ENCODE peak calls at places on chromosomes 5 and 9, in six cellular contexts. One of them, this sample, is unnamed.

GRCh38 chr5:59637878-59638580 is 255.5 kb downstream of the PDE4D start:
- DNase-seq in esophagus squamous epithelium: no peak
- DNase-seq in activated CD8-positive, alpha-beta T cell treated with anti-CD3 and anti-CD28 coated beads for 36 hours: no peak
- DNase-seq in psoas muscle: no peak
- DNase-seq in GM12865: no peak
- DNase-seq in sigmoid colon: no peak
- DNase-seq in this sample: no peak

GRCh38 chr5:137706841-137707240 is 29.0 kb downstream of the KLHL3 start:
- DNase-seq in activated CD8-positive, alpha-beta T cell treated with anti-CD3 and anti-CD28 coated beads for 36 hours: no peak
- DNase-seq in sigmoid colon: no peak
- DNase-seq in esophagus squamous epithelium: no peak
- DNase-seq in GM12865: no peak
- DNase-seq in psoas muscle: no peak
- DNase-seq in this sample: no peak

GRCh38 chr9:9820411-9820810 is 792.4 kb downstream of the PTPRD start:
- DNase-seq in psoas muscle: no peak
- DNase-seq in sigmoid colon: no peak
- DNase-seq in esophagus squamous epithelium: no peak
- DNase-seq in activated CD8-positive, alpha-beta T cell treated with anti-CD3 and anti-CD28 coated beads for 36 hours: no peak
- DNase-seq in GM12865: no peak
- DNase-seq in this sample: no peak

GRCh38 chr9:88378317-88378716 is 9.9 kb upstream of the SPIN1 start:
- DNase-seq in psoas muscle: no peak
- DNase-seq in GM12865: no peak
- DNase-seq in sigmoid colon: no peak
- DNase-seq in activated CD8-positive, alpha-beta T cell treated with anti-CD3 and anti-CD28 coated beads for 36 hours: no peak
- DNase-seq in esophagus squamous epithelium: no peak
- DNase-seq in this sample: no peak

GRCh38 chr9:3992924-3993323 is 306.9 kb downstream of the GLIS3 start:
- DNase-seq in esophagus squamous epithelium: no peak
- DNase-seq in sigmoid colon: no peak
- DNase-seq in psoas muscle: no peak
- DNase-seq in GM12865: peak
- DNase-seq in activated CD8-positive, alpha-beta T cell treated with anti-CD3 and anti-CD28 coated beads for 36 hours: no peak
- DNase-seq in this sample: no peak

GRCh38 chr9:83312543-83312942 is 225.7 kb downstream of the FRMD3 start:
- DNase-seq in esophagus squamous epithelium: no peak
- DNase-seq in activated CD8-positive, alpha-beta T cell treated with anti-CD3 and anti-CD28 coated beads for 36 hours: no peak
- DNase-seq in psoas muscle: no peak
- DNase-seq in GM12865: no peak
- DNase-seq in sigmoid colon: no peak
- DNase-seq in this sample: no peak

GRCh38 chr5:65262590-65263189 is 219.0 kb downstream of the ADAMTS6 start:
- DNase-seq in esophagus squamous epithelium: no peak
- DNase-seq in sigmoid colon: no peak
- DNase-seq in activated CD8-positive, alpha-beta T cell treated with anti-CD3 and anti-CD28 coated beads for 36 hours: no peak
- DNase-seq in psoas muscle: no peak
- DNase-seq in GM12865: no peak
- DNase-seq in this sample: no peak

GRCh38 chr5:86865396-86865795 is 247.7 kb downstream of the COX7C start:
- DNase-seq in psoas muscle: no peak
- DNase-seq in activated CD8-positive, alpha-beta T cell treated with anti-CD3 and anti-CD28 coated beads for 36 hours: no peak
- DNase-seq in esophagus squamous epithelium: no peak
- DNase-seq in sigmoid colon: no peak
- DNase-seq in GM12865: no peak
- DNase-seq in this sample: no peak

GRCh38 chr5:157026789-157027424 is 32.0 kb downstream of the HAVCR1 start:
- DNase-seq in GM12865: peak
- DNase-seq in activated CD8-positive, alpha-beta T cell treated with anti-CD3 and anti-CD28 coated beads for 36 hours: peak
- DNase-seq in esophagus squamous epithelium: no peak
- DNase-seq in psoas muscle: no peak
- DNase-seq in sigmoid colon: no peak
- DNase-seq in this sample: no peak

GRCh38 chr5:11797132-11797531 is 107.1 kb downstream of the CTNND2 start:
- DNase-seq in psoas muscle: no peak
- DNase-seq in esophagus squamous epithelium: no peak
- DNase-seq in GM12865: no peak
- DNase-seq in activated CD8-positive, alpha-beta T cell treated with anti-CD3 and anti-CD28 coated beads for 36 hours: no peak
- DNase-seq in sigmoid colon: no peak
- DNase-seq in this sample: no peak

GRCh38 chr5:83378624-83379259 is 92.8 kb upstream of the VCAN start:
- DNase-seq in esophagus squamous epithelium: no peak
- DNase-seq in psoas muscle: no peak
- DNase-seq in GM12865: no peak
- DNase-seq in activated CD8-positive, alpha-beta T cell treated with anti-CD3 and anti-CD28 coated beads for 36 hours: no peak
- DNase-seq in sigmoid colon: no peak
- DNase-seq in this sample: no peak

GRCh38 chr5:67305913-67306710 is 109.5 kb upstream of the CD180 start:
- DNase-seq in esophagus squamous epithelium: no peak
- DNase-seq in activated CD8-positive, alpha-beta T cell treated with anti-CD3 and anti-CD28 coated beads for 36 hours: no peak
- DNase-seq in sigmoid colon: no peak
- DNase-seq in GM12865: peak
- DNase-seq in psoas muscle: no peak
- DNase-seq in this sample: no peak

GRCh38 chr5:31504520-31504919 is 27.4 kb downstream of the DROSHA start:
- DNase-seq in activated CD8-positive, alpha-beta T cell treated with anti-CD3 and anti-CD28 coated beads for 36 hours: no peak
- DNase-seq in psoas muscle: no peak
- DNase-seq in GM12865: no peak
- DNase-seq in esophagus squamous epithelium: no peak
- DNase-seq in sigmoid colon: no peak
- DNase-seq in this sample: no peak

GRCh38 chr5:113166710-113167366 is 190.2 kb downstream of the DCP2 start:
- DNase-seq in GM12865: no peak
- DNase-seq in activated CD8-positive, alpha-beta T cell treated with anti-CD3 and anti-CD28 coated beads for 36 hours: no peak
- DNase-seq in psoas muscle: no peak
- DNase-seq in esophagus squamous epithelium: no peak
- DNase-seq in sigmoid colon: no peak
- DNase-seq in this sample: no peak

GRCh38 chr5:135263022-135263668 is 135.9 kb downstream of the MACROH2A1 start:
- DNase-seq in GM12865: no peak
- DNase-seq in esophagus squamous epithelium: no peak
- DNase-seq in psoas muscle: peak
- DNase-seq in activated CD8-positive, alpha-beta T cell treated with anti-CD3 and anti-CD28 coated beads for 36 hours: no peak
- DNase-seq in sigmoid colon: no peak
- DNase-seq in this sample: no peak

GRCh38 chr9:130266236-130267098 is 907 bp downstream of the HMCN2 start:
- DNase-seq in activated CD8-positive, alpha-beta T cell treated with anti-CD3 and anti-CD28 coated beads for 36 hours: no peak
- DNase-seq in sigmoid colon: peak
- DNase-seq in GM12865: no peak
- DNase-seq in esophagus squamous epithelium: no peak
- DNase-seq in psoas muscle: no peak
- DNase-seq in this sample: peak

GRCh38 chr5:61280205-61280604 is 51.9 kb upstream of the ZSWIM6 start:
- DNase-seq in esophagus squamous epithelium: no peak
- DNase-seq in activated CD8-positive, alpha-beta T cell treated with anti-CD3 and anti-CD28 coated beads for 36 hours: peak
- DNase-seq in sigmoid colon: no peak
- DNase-seq in psoas muscle: no peak
- DNase-seq in GM12865: peak
- DNase-seq in this sample: no peak

GRCh38 chr5:173338380-173339015 is 10.3 kb upstream of the STC2 start:
- DNase-seq in esophagus squamous epithelium: no peak
- DNase-seq in psoas muscle: no peak
- DNase-seq in GM12865: no peak
- DNase-seq in activated CD8-positive, alpha-beta T cell treated with anti-CD3 and anti-CD28 coated beads for 36 hours: no peak
- DNase-seq in sigmoid colon: no peak
- DNase-seq in this sample: no peak

GRCh38 chr5:128271859-128272446 is 188.4 kb downstream of the SLC12A2 start:
- DNase-seq in activated CD8-positive, alpha-beta T cell treated with anti-CD3 and anti-CD28 coated beads for 36 hours: no peak
- DNase-seq in sigmoid colon: no peak
- DNase-seq in GM12865: peak
- DNase-seq in psoas muscle: no peak
- DNase-seq in esophagus squamous epithelium: no peak
- DNase-seq in this sample: no peak

GRCh38 chr9:117815315-117815714 is 111.1 kb downstream of the TLR4 start:
- DNase-seq in GM12865: peak
- DNase-seq in activated CD8-positive, alpha-beta T cell treated with anti-CD3 and anti-CD28 coated beads for 36 hours: peak
- DNase-seq in esophagus squamous epithelium: no peak
- DNase-seq in sigmoid colon: no peak
- DNase-seq in psoas muscle: no peak
- DNase-seq in this sample: no peak

GRCh38 chr9:133485531-133486260 is 6.8 kb upstream of the SLC2A6 start:
- DNase-seq in esophagus squamous epithelium: no peak
- DNase-seq in GM12865: peak
- DNase-seq in sigmoid colon: no peak
- DNase-seq in psoas muscle: peak
- DNase-seq in activated CD8-positive, alpha-beta T cell treated with anti-CD3 and anti-CD28 coated beads for 36 hours: peak
- DNase-seq in this sample: peak

GRCh38 chr5:88172847-88173758 is 95.5 kb downstream of the TMEM161B start:
- DNase-seq in psoas muscle: no peak
- DNase-seq in esophagus squamous epithelium: no peak
- DNase-seq in sigmoid colon: no peak
- DNase-seq in activated CD8-positive, alpha-beta T cell treated with anti-CD3 and anti-CD28 coated beads for 36 hours: no peak
- DNase-seq in GM12865: peak
- DNase-seq in this sample: no peak

GRCh38 chr5:124477002-124477546 is 269.4 kb downstream of the ZNF608 start:
- DNase-seq in sigmoid colon: peak
- DNase-seq in activated CD8-positive, alpha-beta T cell treated with anti-CD3 and anti-CD28 coated beads for 36 hours: no peak
- DNase-seq in esophagus squamous epithelium: no peak
- DNase-seq in GM12865: no peak
- DNase-seq in psoas muscle: no peak
- DNase-seq in this sample: no peak

GRCh38 chr9:123611228-123611627 is 255.2 kb downstream of the CRB2 start:
- DNase-seq in sigmoid colon: no peak
- DNase-seq in esophagus squamous epithelium: no peak
- DNase-seq in GM12865: no peak
- DNase-seq in psoas muscle: no peak
- DNase-seq in activated CD8-positive, alpha-beta T cell treated with anti-CD3 and anti-CD28 coated beads for 36 hours: no peak
- DNase-seq in this sample: no peak

GRCh38 chr5:118937393-118938061 is 50.8 kb downstream of the DTWD2 start:
- DNase-seq in activated CD8-positive, alpha-beta T cell treated with anti-CD3 and anti-CD28 coated beads for 36 hours: no peak
- DNase-seq in esophagus squamous epithelium: no peak
- DNase-seq in sigmoid colon: no peak
- DNase-seq in GM12865: no peak
- DNase-seq in psoas muscle: no peak
- DNase-seq in this sample: no peak

GRCh38 chr5:149069711-149070110 is 6.8 kb upstream of the SH3TC2 start:
- DNase-seq in sigmoid colon: no peak
- DNase-seq in activated CD8-positive, alpha-beta T cell treated with anti-CD3 and anti-CD28 coated beads for 36 hours: no peak
- DNase-seq in GM12865: no peak
- DNase-seq in esophagus squamous epithelium: no peak
- DNase-seq in psoas muscle: no peak
- DNase-seq in this sample: no peak

GRCh38 chr5:157541452-157542118 is 34.0 kb downstream of the ADAM19 start:
- DNase-seq in sigmoid colon: no peak
- DNase-seq in psoas muscle: no peak
- DNase-seq in GM12865: peak
- DNase-seq in esophagus squamous epithelium: no peak
- DNase-seq in activated CD8-positive, alpha-beta T cell treated with anti-CD3 and anti-CD28 coated beads for 36 hours: peak
- DNase-seq in this sample: no peak

GRCh38 chr9:99964336-99964735 is 57.9 kb downstream of the STX17 start:
- DNase-seq in sigmoid colon: no peak
- DNase-seq in psoas muscle: no peak
- DNase-seq in activated CD8-positive, alpha-beta T cell treated with anti-CD3 and anti-CD28 coated beads for 36 hours: no peak
- DNase-seq in esophagus squamous epithelium: no peak
- DNase-seq in GM12865: no peak
- DNase-seq in this sample: no peak

GRCh38 chr5:112776301-112776856 is 38.7 kb downstream of the APC start:
- DNase-seq in esophagus squamous epithelium: no peak
- DNase-seq in activated CD8-positive, alpha-beta T cell treated with anti-CD3 and anti-CD28 coated beads for 36 hours: no peak
- DNase-seq in psoas muscle: no peak
- DNase-seq in sigmoid colon: no peak
- DNase-seq in GM12865: no peak
- DNase-seq in this sample: no peak

GRCh38 chr5:80781356-80781755 is 126.6 kb upstream of the DHFR start:
- DNase-seq in esophagus squamous epithelium: no peak
- DNase-seq in psoas muscle: no peak
- DNase-seq in GM12865: no peak
- DNase-seq in activated CD8-positive, alpha-beta T cell treated with anti-CD3 and anti-CD28 coated beads for 36 hours: no peak
- DNase-seq in sigmoid colon: no peak
- DNase-seq in this sample: no peak

GRCh38 chr5:134411546-134412266 is at the start of gene CDKN2AIPNL:
- DNase-seq in GM12865: peak
- DNase-seq in sigmoid colon: peak
- DNase-seq in activated CD8-positive, alpha-beta T cell treated with anti-CD3 and anti-CD28 coated beads for 36 hours: peak
- DNase-seq in psoas muscle: peak
- DNase-seq in esophagus squamous epithelium: peak
- DNase-seq in this sample: peak

GRCh38 chr5:115069087-115069968 is 100.4 kb downstream of the TRIM36 start:
- DNase-seq in psoas muscle: no peak
- DNase-seq in sigmoid colon: no peak
- DNase-seq in activated CD8-positive, alpha-beta T cell treated with anti-CD3 and anti-CD28 coated beads for 36 hours: peak
- DNase-seq in esophagus squamous epithelium: no peak
- DNase-seq in GM12865: peak
- DNase-seq in this sample: no peak
- TF ChIP-seq CTCF in psoas muscle: peak
- TF ChIP-seq CTCF in sigmoid colon: no peak
- TF ChIP-seq CTCF in activated CD8-positive, alpha-beta T cell treated with anti-CD3 and anti-CD28 coated beads for 36 hours: peak
- TF ChIP-seq CTCF in esophagus squamous epithelium: no peak
- TF ChIP-seq CTCF in GM12865: peak
- TF ChIP-seq CTCF in this sample: peak

DNA sequence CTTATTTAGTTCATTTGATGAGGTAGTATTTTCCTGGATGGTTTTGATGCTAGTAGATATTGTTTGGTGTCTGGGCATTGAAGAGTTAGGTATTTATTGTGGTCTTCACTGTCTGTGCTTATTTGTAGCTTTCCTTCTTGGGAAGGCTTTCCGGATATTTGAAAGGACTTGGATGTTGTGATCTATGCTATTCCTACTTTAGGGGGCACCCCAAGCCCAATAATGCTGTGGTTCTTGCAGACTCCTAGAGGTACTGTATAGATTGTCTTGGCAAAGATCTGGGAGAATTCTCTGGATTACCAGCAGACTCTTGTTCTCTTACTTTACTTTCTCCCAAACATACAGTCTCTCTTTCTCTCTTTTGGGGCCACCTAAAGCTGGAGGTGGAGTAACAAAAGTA is 315.7 kb downstream of the MAT2B start:
- DNase-seq in psoas muscle: no peak
- DNase-seq in esophagus squamous epithelium: no peak
- DNase-seq in sigmoid colon: no peak
- DNase-seq in GM12865: peak
- DNase-seq in activated CD8-positive, alpha-beta T cell treated with anti-CD3 and anti-CD28 coated beads for 36 hours: no peak
- DNase-seq in this sample: no peak
- TF ChIP-seq CTCF in psoas muscle: no peak
- TF ChIP-seq CTCF in esophagus squamous epithelium: no peak
- TF ChIP-seq CTCF in sigmoid colon: no peak
- TF ChIP-seq CTCF in GM12865: no peak
- TF ChIP-seq CTCF in activated CD8-positive, alpha-beta T cell treated with anti-CD3 and anti-CD28 coated beads for 36 hours: no peak
- TF ChIP-seq CTCF in this sample: no peak

GRCh38 chr5:4144608-4145007 is 549.0 kb downstream of the IRX1 start:
- DNase-seq in activated CD8-positive, alpha-beta T cell treated with anti-CD3 and anti-CD28 coated beads for 36 hours: no peak
- DNase-seq in esophagus squamous epithelium: no peak
- DNase-seq in psoas muscle: no peak
- DNase-seq in sigmoid colon: no peak
- DNase-seq in GM12865: no peak
- DNase-seq in this sample: no peak
- TF ChIP-seq CTCF in activated CD8-positive, alpha-beta T cell treated with anti-CD3 and anti-CD28 coated beads for 36 hours: no peak
- TF ChIP-seq CTCF in esophagus squamous epithelium: no peak
- TF ChIP-seq CTCF in psoas muscle: no peak
- TF ChIP-seq CTCF in sigmoid colon: no peak
- TF ChIP-seq CTCF in GM12865: no peak
- TF ChIP-seq CTCF in this sample: no peak

DNA sequence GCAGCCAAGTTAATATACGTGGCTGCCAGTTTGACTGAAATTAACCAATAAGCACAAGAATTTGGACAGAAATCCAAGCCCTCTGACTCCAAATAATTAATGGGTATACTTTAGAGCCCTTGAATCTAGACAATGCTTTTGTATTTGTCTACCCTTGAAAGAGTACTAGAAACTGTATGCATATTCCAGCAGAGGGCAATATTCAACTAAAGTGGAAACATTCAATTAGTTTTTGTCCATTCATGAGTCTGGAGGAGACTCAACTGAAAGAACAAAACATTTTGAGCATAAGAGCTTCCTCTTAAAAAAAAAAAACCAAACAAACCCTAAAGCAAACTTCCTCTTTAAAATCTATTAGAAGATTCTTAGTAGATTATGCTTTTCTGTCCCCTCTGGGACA is 157.8 kb downstream of the ARHGEF28 start:
- DNase-seq in activated CD8-positive, alpha-beta T cell treated with anti-CD3 and anti-CD28 coated beads for 36 hours: no peak
- DNase-seq in psoas muscle: no peak
- DNase-seq in sigmoid colon: no peak
- DNase-seq in esophagus squamous epithelium: no peak
- DNase-seq in GM12865: peak
- DNase-seq in this sample: no peak
- TF ChIP-seq CTCF in activated CD8-positive, alpha-beta T cell treated with anti-CD3 and anti-CD28 coated beads for 36 hours: no peak
- TF ChIP-seq CTCF in psoas muscle: peak
- TF ChIP-seq CTCF in sigmoid colon: no peak
- TF ChIP-seq CTCF in esophagus squamous epithelium: no peak
- TF ChIP-seq CTCF in GM12865: peak
- TF ChIP-seq CTCF in this sample: no peak